ENCODE peak calls at places on chromosomes 12 and 14, in four cellular contexts. One of them, this sample, is unnamed.

GRCh38 chr12:5505751-5506150 is 73.8 kb downstream of the NTF3 start:
- DNase-seq in HepG2: no peak
- DNase-seq in GM12878: no peak
- DNase-seq in H1: peak; percentile 20
- DNase-seq in this sample: no peak

GRCh38 chr14:24080888-24081738 is 9.8 kb downstream of the CPNE6 start:
- DNase-seq in HepG2: peak; percentile 38
- DNase-seq in GM12878: no peak
- DNase-seq in H1: peak; percentile 81
- DNase-seq in this sample: peak; percentile 85

GRCh38 chr14:77007339-77007974 is 21.1 kb downstream of the IRF2BPL start:
- DNase-seq in HepG2: no peak
- DNase-seq in GM12878: no peak
- DNase-seq in H1: no peak
- DNase-seq in this sample: no peak

GRCh38 chr12:29103539-29103974 is 45.5 kb upstream of the FAR2 start:
- DNase-seq in HepG2: no peak
- DNase-seq in GM12878: peak; percentile 75
- DNase-seq in H1: no peak
- DNase-seq in this sample: no peak

GRCh38 chr14:28142400-28143015 is 624.1 kb upstream of the FOXG1 start:
- DNase-seq in HepG2: no peak
- DNase-seq in GM12878: no peak
- DNase-seq in H1: no peak
- DNase-seq in this sample: no peak

GRCh38 chr12:92330654-92331053 is 185.0 kb upstream of the BTG1 start:
- DNase-seq in HepG2: no peak
- DNase-seq in GM12878: no peak
- DNase-seq in H1: no peak
- DNase-seq in this sample: no peak

GRCh38 chr12:106030210-106031175 is 108.3 kb downstream of the NUAK1 start:
- DNase-seq in HepG2: no peak
- DNase-seq in GM12878: no peak
- DNase-seq in H1: no peak
- DNase-seq in this sample: no peak

GRCh38 chr14:98181768-98182167 is 1090.2 kb downstream of the BCL11B start:
- DNase-seq in HepG2: no peak
- DNase-seq in GM12878: no peak
- DNase-seq in H1: no peak
- DNase-seq in this sample: no peak

GRCh38 chr12:93081810-93082165 is 152.7 kb upstream of the EEA1 start:
- DNase-seq in HepG2: no peak
- DNase-seq in GM12878: no peak
- DNase-seq in H1: no peak
- DNase-seq in this sample: no peak

GRCh38 chr12:120820885-120821510 is 83.2 kb downstream of the SPPL3 start:
- DNase-seq in HepG2: no peak
- DNase-seq in GM12878: no peak
- DNase-seq in H1: no peak
- DNase-seq in this sample: no peak

GRCh38 chr14:35853225-35853624 is 27.1 kb downstream of the BRMS1L start:
- DNase-seq in HepG2: no peak
- DNase-seq in GM12878: no peak
- DNase-seq in H1: no peak
- DNase-seq in this sample: no peak

GRCh38 chr12:115623764-115624334 is 653.6 kb downstream of the MED13L start:
- DNase-seq in HepG2: no peak
- DNase-seq in GM12878: no peak
- DNase-seq in H1: peak; percentile 61
- DNase-seq in this sample: no peak

GRCh38 chr12:5232826-5233500 is 189.3 kb downstream of the KCNA5 start:
- DNase-seq in HepG2: no peak
- DNase-seq in GM12878: no peak
- DNase-seq in H1: no peak
- DNase-seq in this sample: no peak

GRCh38 chr12:90299121-90299520 is 590.5 kb upstream of the ATP2B1 start:
- DNase-seq in HepG2: no peak
- DNase-seq in GM12878: peak; percentile 44
- DNase-seq in H1: no peak
- DNase-seq in this sample: no peak

GRCh38 chr12:104710940-104711725 is 247.0 kb downstream of the SLC41A2 start:
- DNase-seq in HepG2: no peak
- DNase-seq in GM12878: no peak
- DNase-seq in H1: no peak
- DNase-seq in this sample: no peak

GRCh38 chr12:104709692-104710435 is 248.2 kb downstream of the SLC41A2 start:
- DNase-seq in HepG2: no peak
- DNase-seq in GM12878: no peak
- DNase-seq in H1: no peak
- DNase-seq in this sample: no peak

GRCh38 chr12:104707794-104708558 is 250.1 kb downstream of the SLC41A2 start:
- DNase-seq in HepG2: no peak
- DNase-seq in GM12878: no peak
- DNase-seq in H1: no peak
- DNase-seq in this sample: no peak

GRCh38 chr12:104707179-104707578 is 250.4 kb downstream of the CHST11 start:
- DNase-seq in HepG2: no peak
- DNase-seq in GM12878: no peak
- DNase-seq in H1: no peak
- DNase-seq in this sample: no peak

DNA sequence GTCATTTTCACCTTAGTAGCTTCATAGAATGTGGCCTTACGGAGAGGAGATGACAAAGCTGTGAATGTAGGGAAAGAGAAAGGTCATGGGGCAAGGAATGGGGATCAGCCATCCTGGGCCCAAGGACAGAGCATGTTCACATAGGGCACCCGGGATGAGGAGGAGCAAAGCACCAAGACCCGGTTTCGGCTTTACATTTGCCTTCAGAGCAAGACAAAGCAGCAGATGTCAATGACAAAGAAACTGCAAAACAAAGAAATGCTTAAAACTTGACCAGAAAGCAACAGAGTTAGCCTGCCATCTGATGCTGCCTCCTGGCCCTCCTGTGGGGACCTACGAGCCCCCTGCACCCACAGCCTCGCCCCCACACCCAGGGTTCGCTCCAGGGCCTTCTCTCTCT is 249.2 kb downstream of the SLC41A2 start:
- DNase-seq in HepG2: no peak
- DNase-seq in GM12878: no peak
- DNase-seq in H1: no peak
- DNase-seq in this sample: no peak
- TF ChIP-seq ATF2 in HepG2: no peak
- TF ChIP-seq ATF2 in GM12878: no peak
- TF ChIP-seq ATF2 in H1: no peak
- TF ChIP-seq ATF2 in this sample: no peak

DNA sequence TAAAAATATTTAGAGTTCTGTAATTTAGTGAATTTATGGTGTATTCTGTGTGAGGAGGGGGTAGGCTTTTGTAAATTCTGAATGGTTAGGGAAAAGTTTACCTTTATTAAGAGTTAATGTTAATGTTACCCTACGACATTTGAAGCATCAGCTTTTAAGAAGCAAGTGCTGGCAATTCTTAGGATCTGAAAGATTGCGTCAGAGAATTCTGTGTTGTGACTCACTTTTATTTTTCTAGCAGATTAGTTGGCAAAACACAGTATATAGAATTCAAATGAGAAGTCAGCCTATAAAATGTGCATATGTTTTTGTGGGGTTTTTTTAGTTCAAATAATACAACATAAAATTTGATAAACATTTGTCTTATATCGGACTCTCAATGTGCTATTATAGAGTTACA is 97.6 kb downstream of the RAD52 start:
- DNase-seq in HepG2: no peak
- DNase-seq in GM12878: no peak
- DNase-seq in H1: no peak
- DNase-seq in this sample: no peak
- TF ChIP-seq SRF in HepG2: no peak
- TF ChIP-seq SRF in GM12878: no peak
- TF ChIP-seq SRF in H1: no peak
- TF ChIP-seq SRF in this sample: no peak

GRCh38 chr14:96037891-96038557 is 1.1 kb upstream of the C14orf132 start:
- DNase-seq in HepG2: no peak
- DNase-seq in GM12878: no peak
- DNase-seq in H1: no peak
- DNase-seq in this sample: no peak
- TF ChIP-seq ATF2 in HepG2: no peak
- TF ChIP-seq ATF2 in GM12878: no peak
- TF ChIP-seq ATF2 in H1: no peak
- TF ChIP-seq ATF2 in this sample: no peak

DNA sequence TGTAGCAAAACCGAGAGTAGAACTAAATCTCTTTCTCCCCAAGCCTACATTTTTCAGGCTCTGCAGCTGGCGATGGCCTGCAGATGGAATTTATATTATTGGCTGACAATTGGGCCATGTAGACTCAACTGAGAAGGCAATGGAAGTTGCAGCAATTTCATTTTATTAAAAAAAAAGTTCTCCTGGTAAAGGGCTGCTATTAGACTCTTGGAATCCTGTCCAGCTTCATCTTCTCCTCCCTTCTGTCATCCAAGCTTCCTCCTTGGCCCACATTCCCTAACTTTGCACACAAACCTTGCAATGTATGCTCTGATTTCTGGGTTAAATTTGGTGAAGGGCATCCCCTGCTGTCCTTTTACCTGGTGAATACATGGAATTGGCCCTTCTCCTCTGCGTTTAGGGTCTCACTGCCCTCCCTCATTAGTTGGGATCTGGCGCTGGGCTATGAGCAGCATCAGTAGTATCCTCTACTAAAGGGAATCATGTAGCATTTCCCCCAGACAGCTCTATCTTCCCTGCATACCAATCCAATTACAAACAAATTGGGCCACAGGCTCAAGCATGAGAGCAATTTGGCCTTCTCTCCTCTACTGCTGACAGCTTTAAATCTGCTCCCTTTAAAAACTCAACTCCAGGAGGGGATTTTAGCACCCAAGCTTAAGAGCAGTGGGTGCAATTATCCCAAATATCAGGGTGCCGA is 336.9 kb downstream of the BMP4 start:
- DNase-seq in HepG2: no peak
- DNase-seq in GM12878: no peak
- DNase-seq in H1: no peak
- DNase-seq in this sample: no peak
- TF ChIP-seq SRF in HepG2: no peak
- TF ChIP-seq SRF in GM12878: no peak
- TF ChIP-seq SRF in H1: no peak
- TF ChIP-seq SRF in this sample: no peak

DNA sequence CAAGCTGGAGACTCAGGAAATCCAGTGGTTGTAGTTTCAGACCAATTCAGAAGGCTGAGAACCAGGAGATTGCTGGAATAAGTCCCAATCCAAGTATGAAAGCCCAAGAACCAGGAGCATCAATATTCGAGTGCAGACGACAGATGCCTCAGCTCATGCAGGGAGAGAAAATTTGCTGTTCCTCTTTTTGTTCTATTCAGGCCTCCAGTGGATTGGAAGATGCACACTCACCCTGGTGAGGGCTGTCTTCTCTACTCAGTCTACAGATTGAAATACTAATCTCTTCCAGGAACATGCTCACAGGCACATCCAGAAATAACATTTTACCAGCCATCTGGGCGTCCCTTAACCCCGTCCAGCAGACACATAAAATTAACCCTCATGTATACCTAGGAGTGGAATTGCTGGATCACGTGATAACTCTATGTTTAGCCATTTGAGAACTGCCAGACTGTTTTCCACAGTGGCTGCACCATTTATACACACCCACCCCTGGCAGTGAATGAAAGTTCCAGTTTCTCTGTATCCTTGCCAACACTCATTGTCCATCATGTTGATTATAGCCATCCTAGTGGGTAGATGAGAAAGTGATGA is 4.5 kb upstream of the OAS2 start:
- DNase-seq in HepG2: no peak
- DNase-seq in GM12878: no peak
- DNase-seq in H1: no peak
- DNase-seq in this sample: no peak
- TF ChIP-seq ATF2 in HepG2: no peak
- TF ChIP-seq ATF2 in GM12878: no peak
- TF ChIP-seq ATF2 in H1: no peak
- TF ChIP-seq ATF2 in this sample: no peak

GRCh38 chr14:90451443-90451842 is 54.6 kb downstream of the CALM1 start:
- DNase-seq in HepG2: no peak
- DNase-seq in GM12878: no peak
- DNase-seq in H1: no peak
- DNase-seq in this sample: no peak
- TF ChIP-seq SRF in HepG2: no peak
- TF ChIP-seq SRF in GM12878: no peak
- TF ChIP-seq SRF in H1: no peak
- TF ChIP-seq SRF in this sample: no peak

GRCh38 chr14:29857545-29857944 is 70.1 kb downstream of the PRKD1 start:
- DNase-seq in HepG2: no peak
- DNase-seq in GM12878: peak; percentile 55
- DNase-seq in H1: no peak
- DNase-seq in this sample: no peak

GRCh38 chr14:29851397-29851796 is 76.2 kb downstream of the PRKD1 start:
- DNase-seq in HepG2: no peak
- DNase-seq in GM12878: no peak
- DNase-seq in H1: no peak
- DNase-seq in this sample: no peak

GRCh38 chr14:29853272-29853671 is 74.4 kb downstream of the PRKD1 start:
- DNase-seq in HepG2: no peak
- DNase-seq in GM12878: no peak
- DNase-seq in H1: no peak
- DNase-seq in this sample: no peak

GRCh38 chr14:29858299-29858698 is 69.3 kb downstream of the PRKD1 start:
- DNase-seq in HepG2: no peak
- DNase-seq in GM12878: peak; percentile 45
- DNase-seq in H1: no peak
- DNase-seq in this sample: no peak

GRCh38 chr14:29856516-29856915 is 71.1 kb downstream of the PRKD1 start:
- DNase-seq in HepG2: no peak
- DNase-seq in GM12878: no peak
- DNase-seq in H1: no peak
- DNase-seq in this sample: no peak
- TF ChIP-seq ATF2 in HepG2: no peak
- TF ChIP-seq ATF2 in GM12878: no peak
- TF ChIP-seq ATF2 in H1: no peak
- TF ChIP-seq ATF2 in this sample: no peak